ENCODE peak calls at places on chromosomes 5 and 9, in seven cellular contexts. One of them, this sample, is unnamed.

GRCh38 chr5:111792659-111793058 is 35.7 kb upstream of the NREP start:
- DNase-seq in trophoblast cell: no peak
- DNase-seq in progenitor cell of endocrine pancreas: no peak
- DNase-seq in GM13977: no peak
- DNase-seq in HEK293T: no peak
- DNase-seq in LoVo: no peak
- DNase-seq in cardiac muscle cell: no peak
- DNase-seq in this sample: no peak

GRCh38 chr5:39714036-39714698 is 289.4 kb upstream of the DAB2 start:
- DNase-seq in trophoblast cell: peak
- DNase-seq in progenitor cell of endocrine pancreas: peak
- DNase-seq in GM13977: peak
- DNase-seq in HEK293T: peak
- DNase-seq in LoVo: peak
- DNase-seq in cardiac muscle cell: peak
- DNase-seq in this sample: peak

GRCh38 chr5:2001300-2001699 is 118.6 kb upstream of the IRX4 start:
- DNase-seq in trophoblast cell: no peak
- DNase-seq in progenitor cell of endocrine pancreas: no peak
- DNase-seq in GM13977: no peak
- DNase-seq in HEK293T: no peak
- DNase-seq in LoVo: no peak
- DNase-seq in cardiac muscle cell: no peak
- DNase-seq in this sample: no peak

GRCh38 chr9:95286151-95286550 is 31.4 kb downstream of the FANCC start:
- DNase-seq in trophoblast cell: no peak
- DNase-seq in progenitor cell of endocrine pancreas: no peak
- DNase-seq in GM13977: no peak
- DNase-seq in HEK293T: no peak
- DNase-seq in LoVo: no peak
- DNase-seq in cardiac muscle cell: peak
- DNase-seq in this sample: no peak

GRCh38 chr9:20022410-20022809 is 233.6 kb upstream of the SLC24A2 start:
- DNase-seq in trophoblast cell: peak
- DNase-seq in progenitor cell of endocrine pancreas: no peak
- DNase-seq in GM13977: no peak
- DNase-seq in HEK293T: no peak
- DNase-seq in LoVo: no peak
- DNase-seq in cardiac muscle cell: peak
- DNase-seq in this sample: no peak

GRCh38 chr5:39201795-39202593 is 17.4 kb downstream of the FYB1 start:
- DNase-seq in trophoblast cell: no peak
- DNase-seq in progenitor cell of endocrine pancreas: no peak
- DNase-seq in GM13977: no peak
- DNase-seq in HEK293T: no peak
- DNase-seq in LoVo: no peak
- DNase-seq in cardiac muscle cell: no peak
- DNase-seq in this sample: no peak

GRCh38 chr5:66741394-66741793 is 145.2 kb downstream of the MAST4 start:
- DNase-seq in trophoblast cell: no peak
- DNase-seq in progenitor cell of endocrine pancreas: no peak
- DNase-seq in GM13977: no peak
- DNase-seq in HEK293T: no peak
- DNase-seq in LoVo: no peak
- DNase-seq in cardiac muscle cell: no peak
- DNase-seq in this sample: no peak

GRCh38 chr5:96986450-96986849 is 50.6 kb downstream of the LNPEP start:
- DNase-seq in trophoblast cell: peak
- DNase-seq in progenitor cell of endocrine pancreas: no peak
- DNase-seq in GM13977: no peak
- DNase-seq in HEK293T: no peak
- DNase-seq in LoVo: no peak
- DNase-seq in cardiac muscle cell: no peak
- DNase-seq in this sample: no peak

GRCh38 chr5:911601-912000 is 18.9 kb downstream of the TRIP13 start:
- DNase-seq in trophoblast cell: peak
- DNase-seq in progenitor cell of endocrine pancreas: no peak
- DNase-seq in GM13977: no peak
- DNase-seq in HEK293T: no peak
- DNase-seq in LoVo: no peak
- DNase-seq in cardiac muscle cell: peak
- DNase-seq in this sample: no peak

GRCh38 chr5:72355706-72356299 is 35.6 kb downstream of the PTCD2 start:
- DNase-seq in trophoblast cell: peak
- DNase-seq in progenitor cell of endocrine pancreas: no peak
- DNase-seq in GM13977: no peak
- DNase-seq in HEK293T: peak
- DNase-seq in LoVo: no peak
- DNase-seq in cardiac muscle cell: peak
- DNase-seq in this sample: peak

GRCh38 chr9:13122756-13123369 is 156.6 kb downstream of the MPDZ start:
- DNase-seq in trophoblast cell: no peak
- DNase-seq in progenitor cell of endocrine pancreas: no peak
- DNase-seq in GM13977: no peak
- DNase-seq in HEK293T: no peak
- DNase-seq in LoVo: no peak
- DNase-seq in cardiac muscle cell: no peak
- DNase-seq in this sample: no peak

GRCh38 chr5:24642022-24642421 is 2.8 kb downstream of the CDH10 start:
- DNase-seq in trophoblast cell: peak
- DNase-seq in progenitor cell of endocrine pancreas: no peak
- DNase-seq in GM13977: no peak
- DNase-seq in HEK293T: no peak
- DNase-seq in LoVo: peak
- DNase-seq in cardiac muscle cell: peak
- DNase-seq in this sample: no peak

GRCh38 chr9:134375011-134375390 is 48.7 kb downstream of the RXRA start:
- DNase-seq in trophoblast cell: peak
- DNase-seq in progenitor cell of endocrine pancreas: no peak
- DNase-seq in GM13977: no peak
- DNase-seq in HEK293T: no peak
- DNase-seq in LoVo: no peak
- DNase-seq in cardiac muscle cell: peak
- DNase-seq in this sample: peak

GRCh38 chr5:142680605-142681259 is 5.2 kb downstream of the FGF1 start:
- DNase-seq in trophoblast cell: peak
- DNase-seq in progenitor cell of endocrine pancreas: no peak
- DNase-seq in GM13977: no peak
- DNase-seq in HEK293T: no peak
- DNase-seq in LoVo: peak
- DNase-seq in cardiac muscle cell: no peak
- DNase-seq in this sample: no peak

GRCh38 chr5:113059232-113059805 is 82.7 kb downstream of the DCP2 start:
- DNase-seq in trophoblast cell: no peak
- DNase-seq in progenitor cell of endocrine pancreas: no peak
- DNase-seq in GM13977: no peak
- DNase-seq in HEK293T: peak
- DNase-seq in LoVo: no peak
- DNase-seq in cardiac muscle cell: peak
- DNase-seq in this sample: no peak

GRCh38 chr5:16522096-16522495 is 56.5 kb upstream of the ZNF622 start:
- DNase-seq in trophoblast cell: no peak
- DNase-seq in progenitor cell of endocrine pancreas: no peak
- DNase-seq in GM13977: no peak
- DNase-seq in HEK293T: no peak
- DNase-seq in LoVo: peak
- DNase-seq in cardiac muscle cell: no peak
- DNase-seq in this sample: no peak

GRCh38 chr9:129235931-129236331 is 57.9 kb upstream of the IER5L start:
- DNase-seq in trophoblast cell: no peak
- DNase-seq in progenitor cell of endocrine pancreas: no peak
- DNase-seq in GM13977: no peak
- DNase-seq in HEK293T: no peak
- DNase-seq in LoVo: no peak
- DNase-seq in cardiac muscle cell: no peak
- DNase-seq in this sample: no peak

GRCh38 chr5:132797651-132798050 is 15.5 kb upstream of the SOWAHA start:
- DNase-seq in trophoblast cell: no peak
- DNase-seq in progenitor cell of endocrine pancreas: no peak
- DNase-seq in GM13977: no peak
- DNase-seq in HEK293T: no peak
- DNase-seq in LoVo: no peak
- DNase-seq in cardiac muscle cell: no peak
- DNase-seq in this sample: no peak

GRCh38 chr9:15149450-15149849 is 157.6 kb downstream of the TTC39B start:
- DNase-seq in trophoblast cell: no peak
- DNase-seq in progenitor cell of endocrine pancreas: no peak
- DNase-seq in GM13977: no peak
- DNase-seq in HEK293T: no peak
- DNase-seq in LoVo: no peak
- DNase-seq in cardiac muscle cell: peak
- DNase-seq in this sample: no peak

GRCh38 chr9:135864447-135865049 is 42.8 kb downstream of the CAMSAP1 start:
- DNase-seq in trophoblast cell: peak
- DNase-seq in progenitor cell of endocrine pancreas: peak
- DNase-seq in GM13977: peak
- DNase-seq in HEK293T: peak
- DNase-seq in LoVo: peak
- DNase-seq in cardiac muscle cell: peak
- DNase-seq in this sample: peak

GRCh38 chr5:125349432-125349831 is 603.0 kb upstream of the ZNF608 start:
- DNase-seq in trophoblast cell: peak
- DNase-seq in progenitor cell of endocrine pancreas: no peak
- DNase-seq in GM13977: no peak
- DNase-seq in HEK293T: no peak
- DNase-seq in LoVo: no peak
- DNase-seq in cardiac muscle cell: peak
- DNase-seq in this sample: no peak

GRCh38 chr5:65213921-65214525 is 267.7 kb downstream of the ADAMTS6 start:
- DNase-seq in trophoblast cell: peak
- DNase-seq in progenitor cell of endocrine pancreas: no peak
- DNase-seq in GM13977: no peak
- DNase-seq in HEK293T: peak
- DNase-seq in LoVo: peak
- DNase-seq in cardiac muscle cell: peak
- DNase-seq in this sample: no peak